ENCODE peak calls at places on chromosome 15, in nine cellular contexts. H, B, F, D, R, U, A, P and T are unnamed samples.

GRCh38 chr15:73232771-73233170 is 136.0 kb downstream of the HCN4 start:
- DNase-seq in R (no peak), D (no peak), H (no peak), U (no peak), A (no peak), B (no peak), F (no peak), P (no peak), T (no peak)

GRCh38 chr15:64847876-64848716 is 6.4 kb downstream of the PLEKHO2 start:
- DNase-seq in H (no peak), F (no peak), B (no peak), A (no peak), P (no peak), D (no peak), U (no peak), R (no peak), T (no peak)

GRCh38 chr15:50883903-50884302 is 24.6 kb upstream of the AP4E1 start:
- DNase-seq in P (peak; percentile 60), H (no peak), B (no peak), R (peak; percentile 57), D (no peak), A (peak; percentile 42), F (peak; percentile 89), U (no peak), T (no peak)

GRCh38 chr15:99932676-99933402 is 199.6 kb upstream of the LYSMD4 start:
- DNase-seq in F (no peak), P (no peak), U (no peak), H (no peak), D (no peak), B (no peak), A (no peak), R (no peak), T (no peak)

GRCh38 chr15:87851497-87851896 is 405.0 kb downstream of the NTRK3 start:
- DNase-seq in H (no peak), R (no peak), A (no peak), P (no peak), F (no peak), U (no peak), B (no peak), D (no peak), T (no peak)

GRCh38 chr15:63396546-63396939 is 14.9 kb upstream of the CA12 start:
- DNase-seq in R (no peak), F (no peak), P (no peak), D (peak; percentile 36), H (no peak), B (no peak), U (no peak), A (no peak), T (no peak)

GRCh38 chr15:45635191-45635638 is 386 bp downstream of the SQOR start:
- DNase-seq in U (peak; percentile 91), H (peak; percentile 59), A (peak; percentile 78), F (no peak), D (peak; percentile 74), P (peak; percentile 81), B (peak; percentile 46), R (no peak), T (no peak)

GRCh38 chr15:99508807-99509311 is 56.9 kb upstream of the MEF2A start:
- DNase-seq in F (no peak), U (no peak), R (no peak), P (no peak), A (no peak), H (no peak), D (no peak), B (no peak), T (no peak)

GRCh38 chr15:92473784-92474183 is 80.1 kb downstream of the ST8SIA2 start:
- DNase-seq in A (no peak), H (no peak), D (no peak), B (no peak), F (no peak), P (no peak), R (no peak), U (no peak), T (no peak)
- H3K27me3 ChIP-seq in A (peaks cover 4% of the 10 kb centered on the region), H (no peaks in the 10 kb centered on the region), D (no peaks in the 10 kb centered on the region), B (no peaks in the 10 kb centered on the region), F (peaks cover 3% of the 10 kb centered on the region), P (no peaks in the 10 kb centered on the region), R (no peaks in the 10 kb centered on the region), U (no peaks in the 10 kb centered on the region), T (no peaks in the 10 kb centered on the region)

GRCh38 chr15:40436116-40436891 is 4.4 kb upstream of the BAHD1 start:
- DNase-seq in H (no peak), R (no peak), U (no peak), P (no peak), B (peak; percentile 13), D (no peak), A (no peak), F (no peak), T (no peak)

GRCh38 chr15:40439461-40440299 is 1.1 kb upstream of the BAHD1 start:
- DNase-seq in R (no peak), U (peak; percentile 80), P (peak; percentile 24), D (no peak), A (peak; percentile 63), H (no peak), B (peak; percentile 26), F (peak; percentile 42), T (no peak)

GRCh38 chr15:40438712-40439111 is 2.0 kb upstream of the BAHD1 start:
- DNase-seq in A (no peak), B (no peak), U (no peak), P (no peak), F (no peak), D (no peak), H (no peak), R (no peak), T (no peak)

GRCh38 chr15:40436892-40437753 is 3.6 kb upstream of the BAHD1 start:
- DNase-seq in F (no peak), P (no peak), A (no peak), U (no peak), B (no peak), R (no peak), H (no peak), D (no peak), T (no peak)

DNA sequence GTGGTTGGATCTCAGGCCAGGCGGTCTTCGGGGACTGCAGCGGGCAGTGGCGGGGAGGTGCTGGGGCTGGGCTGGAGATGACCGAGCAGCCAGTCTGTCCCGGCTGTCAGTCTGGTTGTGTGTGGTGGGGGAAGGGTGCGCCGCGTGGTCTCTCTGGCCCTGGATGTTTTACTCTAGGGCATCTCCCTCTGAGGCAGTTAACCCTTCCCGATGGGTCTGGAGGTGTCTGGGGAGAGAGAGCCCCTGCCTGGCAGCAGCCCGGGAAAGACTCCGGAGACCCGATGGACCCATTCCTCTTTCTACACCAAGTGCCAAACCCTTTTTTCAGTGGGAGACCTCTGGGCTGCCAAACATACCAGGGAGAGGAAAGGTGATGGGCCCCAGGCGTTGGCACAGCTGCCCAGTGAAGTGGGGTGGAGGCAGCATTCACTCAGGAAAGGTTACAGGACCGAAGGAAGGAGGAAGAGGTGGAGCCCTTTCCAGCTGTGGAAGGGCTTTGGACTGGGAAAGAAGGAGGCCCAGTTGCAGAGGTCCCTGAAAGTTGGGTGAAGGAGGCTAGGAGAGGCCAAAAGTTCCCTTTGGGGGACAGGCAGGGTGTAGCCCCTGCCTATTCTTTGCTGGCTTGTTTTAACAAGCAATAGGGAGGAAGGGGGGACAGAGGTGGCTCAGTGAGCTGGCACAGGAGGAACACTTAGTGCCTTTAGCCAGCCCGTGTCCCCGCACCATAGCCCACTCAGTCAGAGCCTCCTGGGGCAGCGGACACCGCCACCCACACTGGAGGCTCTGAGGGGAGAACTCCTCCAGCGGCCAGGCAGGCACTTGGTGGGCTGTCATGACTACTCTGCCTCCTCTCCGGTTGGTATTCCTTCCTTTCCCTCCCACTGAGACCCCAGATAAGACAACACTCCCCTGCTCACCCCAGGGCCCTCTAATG is 2.7 kb upstream of the BAHD1 start:
- DNase-seq in B (no peak), A (no peak), R (no peak), D (no peak), U (no peak), H (no peak), F (no peak), P (no peak), T (no peak)
- H3K4me3 ChIP-seq in B (no peak overlapping the region), A (no peak overlapping the region), R (no peak overlapping the region), D (no peak overlapping the region), U (no peak overlapping the region), H (no peak overlapping the region), F (no peak overlapping the region), P (no peak overlapping the region), T (peak overlapping the region; percentile 55)

DNA sequence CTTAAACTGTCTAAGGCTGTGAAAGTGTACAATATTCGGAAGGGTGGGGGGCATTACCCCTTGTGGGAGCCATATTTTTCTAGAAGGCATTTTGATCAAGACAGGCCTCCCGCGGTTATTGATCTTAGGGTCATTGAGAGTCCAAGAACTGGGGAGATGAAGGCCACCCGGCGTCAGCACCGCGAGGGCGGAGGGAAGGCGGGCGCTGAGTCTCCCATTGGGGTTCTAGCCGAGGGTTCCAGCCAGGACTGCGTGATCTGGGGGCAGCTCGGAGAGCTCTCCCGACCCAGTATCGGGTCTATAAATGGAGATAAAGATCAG is 755 bp upstream of the ST8SIA2 start:
- DNase-seq in U (no peak), B (no peak), A (no peak), H (no peak), R (no peak), P (no peak), D (no peak), F (no peak), T (no peak)
- H3K27me3 ChIP-seq in U (peaks cover 75% of the 10 kb centered on the region), B (peaks cover 9% of the 10 kb centered on the region), A (peaks cover 95% of the 10 kb centered on the region), H (peaks cover 15% of the 10 kb centered on the region), R (peaks cover 31% of the 10 kb centered on the region), P (no peaks in the 10 kb centered on the region), D (peaks cover 32% of the 10 kb centered on the region), F (peaks cover 48% of the 10 kb centered on the region), T (peaks cover 20% of the 10 kb centered on the region)

GRCh38 chr15:58065011-58065444 is 483 bp downstream of the ALDH1A2 start:
- DNase-seq in D (no peak), P (no peak), U (peak; percentile 64), B (no peak), A (no peak), F (no peak), R (no peak), H (no peak), T (no peak)

GRCh38 chr15:58065445-58066041 is at the start of gene ALDH1A2:
- DNase-seq in U (peak; percentile 76), H (no peak), A (no peak), D (no peak), F (no peak), R (no peak), P (no peak), B (no peak), T (no peak)

GRCh38 chr15:58063612-58064011 is 1.9 kb downstream of the ALDH1A2 start:
- DNase-seq in B (no peak), F (no peak), P (no peak), R (no peak), H (no peak), D (no peak), U (no peak), A (no peak), T (no peak)

GRCh38 chr15:58062983-58063382 is 2.5 kb downstream of the ALDH1A2 start:
- DNase-seq in R (no peak), H (no peak), A (no peak), D (no peak), B (no peak), U (no peak), F (no peak), P (no peak), T (no peak)

DNA sequence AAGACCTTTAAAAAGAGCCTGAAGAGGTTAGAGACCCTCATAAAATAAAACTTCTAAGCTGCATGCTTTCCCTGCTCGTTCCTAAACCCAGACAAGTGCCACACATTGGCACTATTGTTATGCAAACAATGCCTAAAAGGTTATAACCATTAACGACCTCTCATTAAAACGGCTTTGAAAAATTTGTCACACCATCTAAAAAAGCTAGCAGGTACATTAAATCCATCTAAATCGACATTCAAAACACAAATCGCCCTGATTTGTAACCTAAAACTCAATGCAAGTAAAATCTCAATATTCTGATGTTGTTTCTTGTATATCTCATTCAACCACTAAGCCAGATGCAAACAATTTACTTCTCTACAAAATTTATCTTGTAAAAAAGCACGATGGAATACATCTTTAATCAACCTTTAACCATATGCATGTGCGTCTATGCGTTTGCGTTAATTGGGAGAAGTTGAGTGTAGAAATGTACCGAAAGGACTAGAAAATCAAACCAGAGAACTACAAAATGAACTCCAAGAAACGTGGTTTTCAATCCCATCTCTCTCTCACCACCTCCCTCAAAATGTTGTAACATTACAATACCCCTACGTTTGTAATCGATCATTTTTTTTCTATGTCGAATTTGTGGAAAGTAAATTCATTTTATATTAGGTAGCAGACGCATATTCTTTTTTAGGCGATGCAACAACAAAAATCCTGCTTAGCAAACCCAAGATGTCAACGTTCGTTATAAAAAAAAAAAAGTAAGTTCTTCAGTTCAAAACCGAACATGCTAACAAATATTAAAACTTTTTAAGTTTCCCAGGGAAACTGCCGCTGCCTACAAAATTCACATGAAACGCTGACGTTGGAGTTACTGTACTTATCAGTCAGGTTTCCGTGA is 1.1 kb downstream of the ALDH1A2 start:
- DNase-seq in H (no peak), D (no peak), F (no peak), P (no peak), A (no peak), R (no peak), U (no peak), B (no peak), T (no peak)
- H3K4me3 ChIP-seq in H (no peak overlapping the region), D (peak overlapping the region; percentile 31), F (no peak overlapping the region), P (no peak overlapping the region), A (peak overlapping the region; percentile 50), R (no peak overlapping the region), U (peak overlapping the region; percentile 53), B (no peak overlapping the region), T (no peak overlapping the region)